ENCODE peak calls at places on chromosomes 13 and 19, in six cellular contexts. M, X, H, U, C and A are unnamed samples.

GRCh38 chr19:1619094-1619439 is 13.8 kb upstream of the UQCR11 start:
- DNase-seq in M (no peak), X (no peak), H (no peak), U (no peak), C (no peak), A (no peak)

GRCh38 chr13:99307247-99307646 is at the start of gene GPR183:
- DNase-seq in M (no peak), X (no peak), H (no peak), U (no peak), C (no peak), A (no peak)

GRCh38 chr13:24511019-24511823 is 1.4 kb downstream of the PARP4 start:
- DNase-seq in M (no peak), X (no peak), H (peak; percentile 78), U (no peak), C (peak; percentile 44), A (peak; percentile 72)

GRCh38 chr19:53085496-53085895 is 17.7 kb downstream of the ZNF160 start:
- DNase-seq in M (no peak), X (no peak), H (no peak), U (no peak), C (no peak), A (no peak)

GRCh38 chr19:39157997-39158389 is 32.4 kb downstream of the PAK4 start:
- DNase-seq in M (no peak), X (no peak), H (no peak), U (peak; percentile 51), C (no peak), A (no peak)

GRCh38 chr19:8988204-8988603 is 22.0 kb downstream of the MUC16 start:
- DNase-seq in M (no peak), X (no peak), H (no peak), U (no peak), C (no peak), A (peak; percentile 13)

GRCh38 chr13:113955691-113956090 is 18.2 kb downstream of the C13orf46 start:
- DNase-seq in M (no peak), X (no peak), H (no peak), U (peak; percentile 9), C (no peak), A (no peak)

GRCh38 chr13:38582133-38582532 is 104.7 kb upstream of the FREM2 start:
- DNase-seq in M (no peak), X (no peak), H (no peak), U (no peak), C (peak; percentile 33), A (peak; percentile 41)

GRCh38 chr13:97028441-97029299 is 34.4 kb upstream of the OXGR1 start:
- DNase-seq in M (peak; percentile 48), X (no peak), H (peak; percentile 85), U (peak; percentile 75), C (peak; percentile 44), A (peak; percentile 33)

GRCh38 chr19:1239796-1240737 is 1.5 kb upstream of the ATP5F1D start:
- DNase-seq in M (peak; percentile 93), X (no peak), H (peak; percentile 93), U (peak; percentile 88), C (peak; percentile 79), A (peak; percentile 89)

GRCh38 chr13:33087790-33088189 is 71.6 kb downstream of the KL start:
- DNase-seq in M (no peak), X (no peak), H (no peak), U (no peak), C (no peak), A (no peak)

GRCh38 chr13:41942462-41943094 is 18.3 kb downstream of the VWA8 start:
- DNase-seq in M (no peak), X (no peak), H (no peak), U (no peak), C (no peak), A (peak; percentile 13)

GRCh38 chr19:40719414-40719894 is 2.5 kb downstream of the ITPKC start:
- DNase-seq in M (peak; percentile 27), X (no peak), H (no peak), U (no peak), C (no peak), A (peak; percentile 26)

GRCh38 chr13:51644649-51645048 is 60.4 kb downstream of the WDFY2 start:
- DNase-seq in M (no peak), X (no peak), H (no peak), U (no peak), C (no peak), A (peak; percentile 7)

GRCh38 chr13:24353736-24354135 is 44.4 kb downstream of the C1QTNF9 start:
- DNase-seq in M (no peak), X (no peak), H (no peak), U (no peak), C (no peak), A (no peak)

GRCh38 chr13:113083402-113084061 is 22.1 kb upstream of the F7 start:
- DNase-seq in M (peak; percentile 65), X (no peak), H (no peak), U (no peak), C (no peak), A (no peak)

GRCh38 chr13:26048745-26049144 is 3.1 kb downstream of the SHISA2 start:
- DNase-seq in M (no peak), X (no peak), H (no peak), U (no peak), C (no peak), A (no peak)

GRCh38 chr13:51303063-51303552 is 36.4 kb upstream of the SERPINE3 start:
- DNase-seq in M (no peak), X (no peak), H (no peak), U (no peak), C (no peak), A (no peak)

GRCh38 chr19:6501740-6502648 is at the start of gene TUBB4A:
- DNase-seq in M (peak; percentile 40), X (no peak), H (peak; percentile 67), U (peak; percentile 66), C (no peak), A (peak; percentile 84)

GRCh38 chr13:48072304-48072703 is 22.6 kb downstream of the MED4 start:
- DNase-seq in M (no peak), X (no peak), H (no peak), U (no peak), C (no peak), A (no peak)

GRCh38 chr13:109402976-109403375 is 383.4 kb downstream of the IRS2 start:
- DNase-seq in M (no peak), X (no peak), H (no peak), U (no peak), C (no peak), A (no peak)

GRCh38 chr19:46205183-46205984 is 24.2 kb upstream of the IGFL1 start:
- DNase-seq in M (no peak), X (no peak), H (no peak), U (no peak), C (no peak), A (no peak)

GRCh38 chr13:65789815-65790214 is 1440.3 kb downstream of the PCDH9 start:
- DNase-seq in M (no peak), X (no peak), H (no peak), U (no peak), C (no peak), A (no peak)

GRCh38 chr13:113059891-113060290 is 45.7 kb upstream of the F7 start:
- DNase-seq in M (no peak), X (no peak), H (no peak), U (peak; percentile 36), C (no peak), A (no peak)

GRCh38 chr19:55720801-55721200 is 17.4 kb downstream of the NLRP9 start:
- DNase-seq in M (no peak), X (no peak), H (no peak), U (no peak), C (no peak), A (no peak)

GRCh38 chr13:46521921-46522691 is 30.9 kb upstream of the LRCH1 start:
- DNase-seq in M (no peak), X (no peak), H (no peak), U (no peak), C (no peak), A (no peak)

GRCh38 chr19:10018219-10018618 is 4.9 kb downstream of the RDH8 start:
- DNase-seq in M (no peak), X (no peak), H (no peak), U (no peak), C (no peak), A (no peak)
- H3K27ac ChIP-seq in M (no peak overlapping the region), X (no peak overlapping the region), H (no peak overlapping the region), U (no peak overlapping the region), C (no peak overlapping the region), A (no peak overlapping the region)

DNA sequence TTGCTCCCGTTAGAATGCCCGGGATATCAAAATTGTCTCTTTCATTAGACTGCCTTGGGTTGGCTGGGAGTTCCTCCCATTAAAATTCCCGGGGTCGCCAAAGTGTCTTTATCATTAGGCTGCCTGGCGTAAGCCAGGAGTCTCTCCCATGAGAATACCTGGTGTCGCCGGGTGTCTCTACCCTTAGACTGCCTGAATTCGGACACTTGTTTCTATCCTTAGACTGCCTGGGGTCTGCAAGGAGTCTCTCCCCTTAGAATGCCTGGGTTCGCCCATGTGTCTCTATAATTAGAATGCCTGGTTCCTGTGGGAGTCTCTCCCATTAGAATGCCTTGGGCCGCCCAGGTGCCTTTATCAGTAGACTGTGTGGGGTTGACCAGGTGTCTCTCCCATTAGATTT is 1538.2 kb downstream of the UQCRFS1 start:
- DNase-seq in M (no peak), X (no peak), H (no peak), U (no peak), C (no peak), A (no peak)
- H3K9me3 ChIP-seq in M (no peaks in the 10 kb centered on the region), X (no peaks in the 10 kb centered on the region), H (no peaks in the 10 kb centered on the region), U (no peaks in the 10 kb centered on the region), C (no peaks in the 10 kb centered on the region), A (peaks cover 7% of the 10 kb centered on the region)

DNA sequence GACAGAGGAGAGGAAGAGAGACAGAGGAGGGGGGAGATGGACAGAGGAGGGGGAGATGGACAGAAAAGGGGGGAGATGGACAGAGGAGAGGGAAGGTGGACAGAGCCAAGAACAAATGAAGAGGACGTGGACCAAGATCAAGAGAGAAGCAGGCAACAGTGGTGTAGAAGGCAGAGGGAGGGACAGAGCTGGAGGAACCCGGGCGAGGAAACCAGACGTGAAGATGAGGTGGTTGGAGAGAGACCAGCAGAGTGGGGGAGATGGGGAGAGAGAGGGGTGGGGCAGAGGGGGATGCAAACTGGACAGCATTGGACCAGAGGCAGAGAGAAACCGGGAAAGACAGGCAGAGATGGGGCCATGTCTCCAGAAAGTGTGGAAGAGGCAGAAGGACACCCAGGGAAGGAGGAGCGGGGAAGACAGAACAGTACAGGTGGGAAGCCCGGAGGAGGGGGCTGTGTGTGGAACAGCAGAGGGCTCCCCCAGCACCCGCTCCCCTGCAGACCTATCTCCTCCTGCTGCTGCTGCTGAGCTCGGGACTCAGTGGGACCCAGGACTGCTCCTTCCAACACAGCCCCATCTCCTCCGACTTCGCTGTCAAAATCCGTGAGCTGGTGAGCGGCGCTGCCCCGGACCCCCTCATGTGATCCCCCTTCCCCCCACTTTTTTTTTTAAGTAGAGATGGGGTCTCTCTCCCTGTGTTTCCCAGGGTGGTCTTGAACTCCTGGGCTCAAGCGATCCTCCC is 1.3 kb downstream of the FLT3LG start:
- DNase-seq in M (no peak), X (no peak), H (no peak), U (no peak), C (no peak), A (no peak)
- H3K27ac ChIP-seq in M (no peak overlapping the region), X (peak overlapping the region; percentile 27), H (peak overlapping the region; percentile 87), U (no peak overlapping the region), C (no peak overlapping the region), A (peak overlapping the region; percentile 17)

GRCh38 chr19:37346091-37346490 is 24.8 kb upstream of the ZNF527 start:
- DNase-seq in M (no peak), X (no peak), H (no peak), U (no peak), C (no peak), A (no peak)

GRCh38 chr19:37342753-37343152 is 28.1 kb upstream of the ZNF527 start:
- DNase-seq in M (no peak), X (no peak), H (no peak), U (no peak), C (no peak), A (no peak)

GRCh38 chr19:37353968-37354367 is 16.9 kb upstream of the ZNF527 start:
- DNase-seq in M (no peak), X (no peak), H (no peak), U (no peak), C (no peak), A (no peak)

GRCh38 chr19:37348060-37348459 is 22.8 kb upstream of the ZNF527 start:
- DNase-seq in M (no peak), X (no peak), H (no peak), U (no peak), C (no peak), A (no peak)
- H3K9me3 ChIP-seq in M (no peaks in the 10 kb centered on the region), X (no peaks in the 10 kb centered on the region), H (no peaks in the 10 kb centered on the region), U (no peaks in the 10 kb centered on the region), C (no peaks in the 10 kb centered on the region), A (no peaks in the 10 kb centered on the region)